ENCODE peak calls at places on chromosomes 11 and 22, in ten cellular contexts. I is T-cell; J is ACHN; G is stimulated activated CD4-positive, alpha-beta T cell treated with anti-CD3 and anti-CD28 coated beads, TNF-alpha, amount 100 ng/mL, for 24 hours; N is fibroblast of pulmonary artery; Y is hepatic stellate cell; E is NCI-H510A; F is H54; X is GM18507; V is SHP77 treated with DMSO at 0.1 percent for 48 hours. B is an unnamed sample.

GRCh38 chr11:64564947-64565889 is 25.8 kb upstream of the SLC22A12 start:
- DNase-seq in E (no peak), G (no peak), I (no peak), V (no peak), Y (no peak), N (no peak), X (no peak), F (no peak), J (no peak), B (no peak)

GRCh38 chr11:116826751-116827431 is 2.8 kb upstream of the APOC3 start:
- DNase-seq in Y (no peak), X (no peak), G (no peak), N (no peak), F (no peak), J (no peak), I (no peak), V (no peak), E (no peak), B (no peak)

GRCh38 chr11:2524446-2525165 is 79.8 kb downstream of the KCNQ1 start:
- DNase-seq in I (no peak), G (no peak), V (no peak), F (no peak), Y (no peak), E (no peak), J (no peak), X (no peak), N (no peak), B (no peak)

GRCh38 chr11:46298699-46299424 is 21.4 kb downstream of the CREB3L1 start:
- DNase-seq in F (no peak), I (no peak), X (no peak), G (no peak), V (no peak), Y (peak), N (peak), J (peak), E (no peak), B (peak)

GRCh38 chr22:39392341-39392948 is 7.1 kb upstream of the TAB1 start:
- DNase-seq in Y (no peak), V (no peak), I (no peak), J (no peak), X (no peak), E (no peak), G (no peak), F (no peak), N (peak), B (no peak)

GRCh38 chr22:36221799-36222751 is 17.3 kb downstream of the APOL2 start:
- DNase-seq in E (peak), I (peak), J (peak), G (peak), X (no peak), F (no peak), Y (no peak), V (no peak), N (peak), B (no peak)

GRCh38 chr22:27424319-27424718 is 377.2 kb downstream of the MN1 start:
- DNase-seq in F (no peak), E (no peak), X (no peak), J (no peak), Y (peak), N (peak), G (no peak), V (no peak), I (no peak), B (peak)

GRCh38 chr11:104967493-104968364 is 645 bp downstream of the CASP4 start:
- DNase-seq in X (no peak), E (no peak), N (peak), V (peak), Y (no peak), F (no peak), I (no peak), J (peak), G (no peak), B (no peak)

GRCh38 chr22:45009881-45010531 is at the start of gene PHF21B:
- DNase-seq in V (peak), X (no peak), G (peak), N (peak), I (no peak), Y (peak), F (peak), J (peak), E (peak), B (peak)

GRCh38 chr22:44667829-44668189 is 34.2 kb upstream of the PRR5 start:
- DNase-seq in X (no peak), E (no peak), G (no peak), V (no peak), F (no peak), N (no peak), I (peak), Y (no peak), J (no peak), B (no peak)

GRCh38 chr11:96126917-96127595 is 203.1 kb upstream of the MTMR2 start:
- DNase-seq in X (no peak), Y (no peak), F (no peak), E (no peak), J (no peak), N (no peak), I (no peak), G (no peak), V (no peak), B (no peak)

GRCh38 chr22:45996241-45997076 is 19.5 kb upstream of the WNT7B start:
- DNase-seq in Y (peak), V (no peak), I (no peak), G (no peak), J (peak), X (peak), E (no peak), F (no peak), N (peak), B (peak)